ENCODE peak calls at places on chromosomes 11 and 22, in four cellular contexts. One of them, this sample, is unnamed.

GRCh38 chr11:116420770-116421528 is 351.8 kb downstream of the BUD13 start:
- DNase-seq in M059J: peak; percentile 18
- DNase-seq in glutamatergic neuron: no peak
- DNase-seq in GM12865: no peak
- DNase-seq in this sample: no peak

GRCh38 chr11:124942446-124943202 is 6.8 kb upstream of the HEPACAM start:
- DNase-seq in M059J: no peak
- DNase-seq in glutamatergic neuron: no peak
- DNase-seq in GM12865: no peak
- DNase-seq in this sample: no peak

GRCh38 chr22:46748948-46749681 is 11.1 kb upstream of the CERK start:
- DNase-seq in M059J: peak; percentile 32
- DNase-seq in GM12865: no peak
- DNase-seq in glutamatergic neuron: no peak
- DNase-seq in this sample: no peak

GRCh38 chr11:69653406-69653960 is 12.5 kb downstream of the CCND1 start:
- DNase-seq in glutamatergic neuron: no peak
- DNase-seq in GM12865: no peak
- DNase-seq in M059J: no peak
- DNase-seq in this sample: no peak

GRCh38 chr22:28375761-28376534 is 303.7 kb downstream of the TTC28 start:
- DNase-seq in glutamatergic neuron: no peak
- DNase-seq in GM12865: no peak
- DNase-seq in M059J: no peak
- DNase-seq in this sample: no peak

GRCh38 chr11:116930177-116930576 is 92.8 kb upstream of the APOA1 start:
- DNase-seq in GM12865: peak; percentile 36
- DNase-seq in M059J: no peak
- DNase-seq in glutamatergic neuron: no peak
- DNase-seq in this sample: peak; percentile 22

GRCh38 chr11:34449013-34449412 is 10.3 kb downstream of the CAT start:
- DNase-seq in glutamatergic neuron: no peak
- DNase-seq in GM12865: peak; percentile 15
- DNase-seq in M059J: peak; percentile 58
- DNase-seq in this sample: no peak

GRCh38 chr11:119371067-119371601 is 10.4 kb downstream of the USP2 start:
- DNase-seq in glutamatergic neuron: no peak
- DNase-seq in M059J: no peak
- DNase-seq in GM12865: no peak
- DNase-seq in this sample: no peak

GRCh38 chr11:86811637-86812321 is 11.4 kb downstream of the PRSS23 start:
- DNase-seq in GM12865: no peak
- DNase-seq in glutamatergic neuron: no peak
- DNase-seq in M059J: peak; percentile 94
- DNase-seq in this sample: no peak

GRCh38 chr11:2991477-2992233 is 474 bp downstream of the NAP1L4 start:
- DNase-seq in glutamatergic neuron: peak; percentile 83
- DNase-seq in M059J: peak; percentile 47
- DNase-seq in GM12865: peak; percentile 29
- DNase-seq in this sample: no peak

GRCh38 chr22:49016909-49017768 is 810.5 kb downstream of the BRD1 start:
- DNase-seq in glutamatergic neuron: no peak
- DNase-seq in M059J: no peak
- DNase-seq in GM12865: no peak
- DNase-seq in this sample: no peak

GRCh38 chr11:10293423-10294288 is at the start of gene SBF2:
- DNase-seq in M059J: peak; percentile 96
- DNase-seq in glutamatergic neuron: peak; percentile 88
- DNase-seq in GM12865: peak; percentile 82
- DNase-seq in this sample: peak; percentile 88

GRCh38 chr11:440065-441042 is 1.5 kb downstream of the ANO9 start:
- DNase-seq in glutamatergic neuron: no peak
- DNase-seq in M059J: peak; percentile 24
- DNase-seq in GM12865: peak; percentile 44
- DNase-seq in this sample: no peak